ENCODE peak calls at places on chromosome 4, in eight cellular contexts. P is HFF-Myc; L is heart right ventricle; N is Jurkat, Clone E6-1; G is fibroblast of lung; Y is A673; E is mesenchymal stem cell; Z is PC-9. C is an unnamed sample.

GRCh38 chr4:53551963-53552362 is 39.3 kb downstream of the LNX1 start:
- DNase-seq in P (no peak), L (no peak), N (no peak), G (no peak), Y (peak), E (no peak), Z (no peak), C (no peak)

GRCh38 chr4:6480532-6481088 is 8.2 kb upstream of the PPP2R2C start:
- DNase-seq in P (no peak), L (no peak), N (no peak), G (no peak), Y (no peak), E (no peak), Z (peak), C (no peak)

GRCh38 chr4:118400362-118400761 is 47.6 kb upstream of the PRSS12 start:
- DNase-seq in P (no peak), L (no peak), N (no peak), G (no peak), Y (no peak), E (peak), Z (no peak), C (peak)

GRCh38 chr4:88964450-88964849 is 92.5 kb downstream of the FAM13A start:
- DNase-seq in P (no peak), L (no peak), N (no peak), G (peak), Y (no peak), E (peak), Z (peak), C (no peak)

GRCh38 chr4:98601719-98602118 is 56.7 kb downstream of the TSPAN5 start:
- DNase-seq in P (no peak), L (no peak), N (no peak), G (no peak), Y (peak), E (no peak), Z (no peak), C (peak)

GRCh38 chr4:128835498-128836222 is 26.2 kb downstream of the JADE1 start:
- DNase-seq in P (no peak), L (peak), N (no peak), G (peak), Y (no peak), E (no peak), Z (no peak), C (no peak)

GRCh38 chr4:130029442-130029841 is 933.5 kb downstream of the C4orf33 start:
- DNase-seq in P (no peak), L (no peak), N (no peak), G (no peak), Y (no peak), E (no peak), Z (no peak), C (no peak)

GRCh38 chr4:62455871-62456270 is 1255.7 kb downstream of the ADGRL3 start:
- DNase-seq in P (no peak), L (no peak), N (no peak), G (no peak), Y (no peak), E (peak), Z (no peak), C (peak)

GRCh38 chr4:3744901-3745300 is 21.3 kb upstream of the ADRA2C start:
- DNase-seq in P (no peak), L (no peak), N (no peak), G (no peak), Y (no peak), E (no peak), Z (no peak), C (no peak)

GRCh38 chr4:40246938-40247337 is 50.1 kb downstream of the RHOH start:
- DNase-seq in P (no peak), L (no peak), N (no peak), G (no peak), Y (no peak), E (no peak), Z (no peak), C (no peak)

GRCh38 chr4:54227261-54228063 is 1.6 kb upstream of the PDGFRA start:
- DNase-seq in P (peak), L (no peak), N (no peak), G (peak), Y (peak), E (peak), Z (no peak), C (peak)

GRCh38 chr4:128848461-128848860 is 39.0 kb downstream of the JADE1 start:
- DNase-seq in P (no peak), L (no peak), N (no peak), G (no peak), Y (no peak), E (no peak), Z (no peak), C (no peak)

GRCh38 chr4:25513814-25514213 is 136.8 kb downstream of the ANAPC4 start:
- DNase-seq in P (no peak), L (no peak), N (no peak), G (no peak), Y (no peak), E (no peak), Z (no peak), C (no peak)

GRCh38 chr4:147396105-147396504 is 84.8 kb upstream of the EDNRA start:
- DNase-seq in P (no peak), L (no peak), N (no peak), G (no peak), Y (no peak), E (no peak), Z (no peak), C (no peak)

GRCh38 chr4:19791422-19792113 is 460.1 kb upstream of the SLIT2 start:
- DNase-seq in P (peak), L (no peak), N (no peak), G (no peak), Y (peak), E (no peak), Z (no peak), C (peak)

GRCh38 chr4:171130126-171130801 is 682.9 kb upstream of the GALNTL6 start:
- DNase-seq in P (no peak), L (no peak), N (no peak), G (no peak), Y (no peak), E (no peak), Z (no peak), C (no peak)

GRCh38 chr4:185845966-185846365 is 34.0 kb upstream of the SORBS2 start:
- DNase-seq in P (no peak), L (no peak), N (no peak), G (no peak), Y (no peak), E (no peak), Z (no peak), C (no peak)

GRCh38 chr4:74793757-74794340 is 474 bp downstream of the BTC start:
- DNase-seq in P (no peak), L (peak), N (no peak), G (peak), Y (peak), E (peak), Z (peak), C (no peak)

GRCh38 chr4:25861422-25861926 is 1.3 kb downstream of the SEL1L3 start:
- DNase-seq in P (no peak), L (no peak), N (no peak), G (peak), Y (peak), E (peak), Z (no peak), C (no peak)

GRCh38 chr4:118270492-118270891 is 82.3 kb downstream of the PRSS12 start:
- DNase-seq in P (no peak), L (no peak), N (peak), G (peak), Y (peak), E (peak), Z (no peak), C (no peak)

GRCh38 chr4:4260185-4260751 is 12.2 kb upstream of the TMEM128 start:
- DNase-seq in P (peak), L (no peak), N (peak), G (peak), Y (peak), E (peak), Z (no peak), C (peak)

GRCh38 chr4:30413915-30414314 is 306.3 kb upstream of the PCDH7 start:
- DNase-seq in P (no peak), L (no peak), N (no peak), G (no peak), Y (no peak), E (no peak), Z (no peak), C (no peak)

GRCh38 chr4:177740563-177740962 is 298.3 kb upstream of the AGA start:
- DNase-seq in P (no peak), L (no peak), N (no peak), G (no peak), Y (no peak), E (no peak), Z (no peak), C (no peak)

GRCh38 chr4:137711502-137711901 is 179.2 kb upstream of the PCDH18 start:
- DNase-seq in P (no peak), L (no peak), N (no peak), G (no peak), Y (no peak), E (no peak), Z (no peak), C (no peak)

GRCh38 chr4:15147709-15148651 is 145.7 kb downstream of the CPEB2 start:
- DNase-seq in P (no peak), L (peak), N (no peak), G (no peak), Y (no peak), E (no peak), Z (no peak), C (no peak)

GRCh38 chr4:71595576-71596108 is 188.2 kb downstream of the GC start:
- DNase-seq in P (no peak), L (no peak), N (no peak), G (peak), Y (no peak), E (peak), Z (no peak), C (no peak)

GRCh38 chr4:185104733-185105132 is 38.3 kb upstream of the SLC25A4 start:
- DNase-seq in P (no peak), L (no peak), N (no peak), G (no peak), Y (no peak), E (no peak), Z (no peak), C (no peak)

GRCh38 chr4:144611850-144612249 is 34.1 kb upstream of the HHIP start:
- DNase-seq in P (peak), L (no peak), N (peak), G (peak), Y (peak), E (peak), Z (no peak), C (no peak)

GRCh38 chr4:123554819-123555499 is 158.4 kb downstream of the SPRY1 start:
- DNase-seq in P (no peak), L (peak), N (no peak), G (peak), Y (no peak), E (no peak), Z (no peak), C (no peak)

GRCh38 chr4:83110222-83110945 is 4.1 kb downstream of the PLAC8 start:
- DNase-seq in P (peak), L (peak), N (peak), G (peak), Y (peak), E (peak), Z (peak), C (peak)

GRCh38 chr4:173517781-173518371 is 12.2 kb downstream of the HAND2 start:
- DNase-seq in P (no peak), L (peak), N (no peak), G (no peak), Y (no peak), E (peak), Z (no peak), C (no peak)

GRCh38 chr4:55765070-55765469 is 54.5 kb upstream of the EXOC1L start:
- DNase-seq in P (no peak), L (no peak), N (no peak), G (no peak), Y (no peak), E (no peak), Z (no peak), C (no peak)

GRCh38 chr4:77600521-77601451 is 4.8 kb upstream of the CXCL13 start:
- DNase-seq in P (no peak), L (no peak), N (peak), G (peak), Y (peak), E (peak), Z (no peak), C (peak)

GRCh38 chr4:7650606-7651400 is 216.1 kb upstream of the PSAPL1 start:
- DNase-seq in P (no peak), L (no peak), N (no peak), G (peak), Y (no peak), E (peak), Z (peak), C (peak)

GRCh38 chr4:40055379-40055872 is 1.2 kb upstream of the N4BP2 start:
- DNase-seq in P (no peak), L (no peak), N (peak), G (no peak), Y (no peak), E (no peak), Z (no peak), C (no peak)

GRCh38 chr4:38783109-38783460 is 295 bp upstream of the TLR10 start:
- DNase-seq in P (no peak), L (no peak), N (no peak), G (no peak), Y (no peak), E (no peak), Z (no peak), C (no peak)

GRCh38 chr4:38782452-38783108 is at the start of gene TLR10:
- DNase-seq in P (peak), L (peak), N (peak), G (peak), Y (peak), E (peak), Z (peak), C (peak)

GRCh38 chr4:38784141-38784540 is 1.4 kb upstream of the TLR10 start:
- DNase-seq in P (no peak), L (no peak), N (no peak), G (no peak), Y (no peak), E (no peak), Z (no peak), C (no peak)

GRCh38 chr4:38785041-38785790 is 2.4 kb upstream of the TLR10 start:
- DNase-seq in P (no peak), L (no peak), N (no peak), G (no peak), Y (no peak), E (no peak), Z (no peak), C (no peak)

GRCh38 chr4:38781854-38782261 is 932 bp downstream of the TLR10 start:
- DNase-seq in P (no peak), L (no peak), N (no peak), G (no peak), Y (no peak), E (no peak), Z (no peak), C (no peak)
- H3K4me3 ChIP-seq in P (no peak), L (no peak), N (no peak), G (no peak), Y (no peak), E (no peak), Z (no peak), C (no peak)

GRCh38 chr4:47741200-47741599 is 96.7 kb downstream of the CORIN start:
- DNase-seq in P (no peak), L (no peak), N (no peak), G (peak), Y (no peak), E (peak), Z (no peak), C (no peak)

GRCh38 chr4:47746122-47746521 is 91.7 kb downstream of the CORIN start:
- DNase-seq in P (no peak), L (no peak), N (no peak), G (no peak), Y (no peak), E (no peak), Z (no peak), C (no peak)

GRCh38 chr4:47744843-47745382 is 93.0 kb downstream of the CORIN start:
- DNase-seq in P (no peak), L (no peak), N (no peak), G (no peak), Y (no peak), E (no peak), Z (no peak), C (no peak)

GRCh38 chr4:47747846-47748494 is 89.9 kb downstream of the CORIN start:
- DNase-seq in P (no peak), L (no peak), N (no peak), G (no peak), Y (no peak), E (no peak), Z (no peak), C (no peak)

GRCh38 chr4:47744253-47744652 is 93.6 kb downstream of the CORIN start:
- DNase-seq in P (no peak), L (no peak), N (no peak), G (no peak), Y (no peak), E (no peak), Z (no peak), C (no peak)
- H3K4me3 ChIP-seq in P (no peak), L (no peak), N (no peak), G (no peak), Y (no peak), E (no peak), Z (peak), C (no peak)

GRCh38 chr4:121192013-121192412 is 27.9 kb upstream of the TNIP3 start:
- DNase-seq in P (no peak), L (no peak), N (no peak), G (no peak), Y (peak), E (no peak), Z (no peak), C (no peak)
- H3K4me3 ChIP-seq in P (no peak), L (no peak), N (no peak), G (peak), Y (peak), E (no peak), Z (no peak), C (no peak)

GRCh38 chr4:48489683-48490011 is 405 bp upstream of the ZAR1 start:
- DNase-seq in P (no peak), L (no peak), N (no peak), G (no peak), Y (no peak), E (no peak), Z (no peak), C (no peak)
- H3K4me3 ChIP-seq in P (no peak), L (peak), N (no peak), G (no peak), Y (no peak), E (peak), Z (no peak), C (no peak)

GRCh38 chr4:1471443-1472147 is 65.4 kb upstream of the NKX1-1 start:
- DNase-seq in P (no peak), L (no peak), N (no peak), G (no peak), Y (peak), E (no peak), Z (no peak), C (no peak)
- H3K4me3 ChIP-seq in P (no peak), L (no peak), N (no peak), G (no peak), Y (no peak), E (no peak), Z (no peak), C (no peak)

GRCh38 chr4:112650332-112650731 is 13.4 kb downstream of the LARP7 start:
- DNase-seq in P (no peak), L (no peak), N (no peak), G (no peak), Y (no peak), E (no peak), Z (no peak), C (no peak)
- H3K4me3 ChIP-seq in P (no peak), L (no peak), N (no peak), G (no peak), Y (no peak), E (no peak), Z (no peak), C (no peak)

DNA sequence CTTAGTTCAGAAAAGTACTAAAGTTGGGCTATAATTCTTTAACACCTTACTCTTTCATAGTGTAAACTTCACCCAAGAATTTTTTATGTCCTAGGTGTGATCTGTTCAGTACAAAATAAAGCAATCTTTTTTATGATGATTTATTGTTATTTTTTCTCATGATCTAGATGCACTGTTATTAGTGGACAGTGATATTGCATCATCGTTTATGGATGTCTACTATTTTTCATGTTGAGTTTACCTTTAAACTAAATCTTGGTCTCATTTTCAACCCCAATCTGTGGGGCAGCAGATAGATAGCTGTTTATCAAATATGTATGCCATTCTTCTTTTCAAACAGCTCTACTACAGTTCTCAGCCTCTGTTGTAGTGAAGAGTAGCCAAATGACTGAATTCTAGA is 215.4 kb downstream of the UGT8 start:
- DNase-seq in P (no peak), L (no peak), N (no peak), G (no peak), Y (no peak), E (no peak), Z (no peak), C (no peak)
- H3K4me3 ChIP-seq in P (no peak), L (no peak), N (no peak), G (no peak), Y (no peak), E (no peak), Z (no peak), C (no peak)

GRCh38 chr4:105074097-105074496 is 72.6 kb upstream of the TET2 start:
- DNase-seq in P (no peak), L (no peak), N (no peak), G (no peak), Y (no peak), E (no peak), Z (no peak), C (no peak)
- H3K4me3 ChIP-seq in P (no peak), L (no peak), N (no peak), G (no peak), Y (no peak), E (no peak), Z (no peak), C (no peak)

DNA sequence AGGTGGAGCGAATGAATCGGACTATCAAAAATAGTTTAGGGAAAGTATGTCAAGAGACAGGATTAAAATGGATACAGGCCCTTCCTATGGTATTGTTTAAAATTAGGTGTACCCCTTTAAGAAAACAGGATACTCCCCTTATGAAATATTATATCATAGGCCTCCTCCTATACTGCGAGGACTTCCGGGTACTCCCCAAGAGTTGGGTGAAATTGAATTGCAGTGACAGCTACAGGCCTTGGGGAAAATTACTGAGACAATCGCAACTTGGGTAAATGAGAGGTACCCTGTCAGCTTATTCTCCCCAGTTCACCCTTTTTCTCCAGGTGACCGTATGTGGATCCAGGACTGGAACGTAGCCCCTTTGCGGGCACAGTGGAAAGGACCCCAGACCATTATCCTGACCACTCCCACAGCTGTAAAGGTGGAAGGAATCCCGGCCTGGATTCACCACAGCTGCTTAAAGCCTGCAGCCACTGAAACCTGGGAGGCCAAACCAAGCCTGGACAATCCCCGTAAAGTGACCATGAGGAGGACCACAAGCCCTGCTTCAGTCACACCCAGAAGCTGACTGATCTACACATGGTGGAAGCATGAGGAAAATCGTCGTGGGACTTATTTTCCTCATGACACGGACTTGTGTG is 1138.1 kb downstream of the ARAP2 start:
- DNase-seq in P (no peak), L (no peak), N (no peak), G (no peak), Y (no peak), E (no peak), Z (peak), C (no peak)
- H3K4me3 ChIP-seq in P (no peak), L (no peak), N (no peak), G (no peak), Y (no peak), E (no peak), Z (peak), C (no peak)

C was measured in brain microvascular endothelial cell.